ENCODE peak calls at places on chromosomes 16 and 17, in ten cellular contexts. K is hepatic stellate cell; B is HTR-8/SVneo; L is effector memory CD8-positive, alpha-beta T cell; M is stimulated activated CD4-positive, alpha-beta T cell treated with anti-CD3 and anti-CD28 coated beads, Interleukin-1b, Interleukin-23, amount 100 ng/mL, for 1 hour; E is stimulated activated CD8-positive, alpha-beta memory T cell treated with anti-CD3 and anti-CD28 coated beads, Interleukin-15, amount 100 ng/mL, for 4 hours; C is iris pigment epithelial cell; N is H54; J is NCI-H226; Y is trophoblast cell. X is an unnamed sample.
A peak's percentile ranks its signal among the peaks of the same experiment; 100 is the strongest.

GRCh38 chr16:10862432-10862831 is 14.6 kb upstream of the CIITA start:
- DNase-seq in K (no peak), B (peak; percentile 17), L (no peak), M (no peak), E (no peak), C (peak; percentile 70), N (peak; percentile 62), J (peak; percentile 99), Y (peak; percentile 41), X (peak; percentile 42)

GRCh38 chr17:68355093-68355492 is 63.8 kb downstream of the ARSG start:
- DNase-seq in K (peak; percentile 46), B (peak; percentile 62), L (no peak), M (no peak), E (no peak), C (peak; percentile 94), N (peak; percentile 36), J (peak; percentile 71), Y (peak; percentile 74), X (peak; percentile 31)

GRCh38 chr17:31068291-31068690 is 26.5 kb upstream of the NF1 start:
- DNase-seq in K (peak; percentile 25), B (peak; percentile 28), L (peak; percentile 50), M (no peak), E (no peak), C (peak; percentile 51), N (no peak), J (no peak), Y (peak; percentile 45), X (no peak)

GRCh38 chr17:81207610-81208581 is 14.9 kb downstream of the CEP131 start:
- DNase-seq in K (no peak), B (no peak), L (no peak), M (no peak), E (no peak), C (no peak), N (no peak), J (no peak), Y (no peak), X (no peak)

GRCh38 chr17:34378664-34379101 is 15.7 kb upstream of the CCL1 start:
- DNase-seq in K (no peak), B (no peak), L (no peak), M (no peak), E (no peak), C (peak; percentile 17), N (no peak), J (no peak), Y (no peak), X (peak; percentile 27)

GRCh38 chr17:34156401-34156740 is 98.7 kb upstream of the CCL2 start:
- DNase-seq in K (no peak), B (no peak), L (no peak), M (no peak), E (no peak), C (no peak), N (no peak), J (no peak), Y (no peak), X (no peak)

GRCh38 chr16:8096211-8096610 is 494.1 kb downstream of the TMEM114 start:
- DNase-seq in K (no peak), B (no peak), L (no peak), M (no peak), E (no peak), C (no peak), N (no peak), J (no peak), Y (no peak), X (no peak)

GRCh38 chr16:4415538-4416199 is 727 bp downstream of the CORO7 start:
- DNase-seq in K (no peak), B (no peak), L (peak; percentile 57), M (no peak), E (no peak), C (no peak), N (no peak), J (peak; percentile 44), Y (peak; percentile 56), X (peak; percentile 54)

X was measured in AG20443.